ENCODE peak calls at places on chromosomes 5 and 9, in five cellular contexts. H is CD8-positive, alpha-beta memory T cell; P is body of pancreas; J is psoas muscle; W is cardiac fibroblast. R is an unnamed sample.
A peak's percentile ranks its signal among the peaks of the same experiment; 100 is the strongest.

GRCh38 chr5:143350790-143351603 is 52.5 kb downstream of the NR3C1 start:
- DNase-seq in H (no peak), P (no peak), J (no peak), W (peak; percentile 89), R (peak; percentile 12)

GRCh38 chr9:17134843-17135577 is at the start of gene CNTLN:
- DNase-seq in H (no peak), P (peak; percentile 93), J (peak; percentile 95), W (peak; percentile 92), R (peak; percentile 83)

GRCh38 chr5:179207920-179208705 is 137.1 kb downstream of the ADAMTS2 start:
- DNase-seq in H (no peak), P (no peak), J (peak; percentile 8), W (no peak), R (no peak)

GRCh38 chr9:123418052-123418430 is 62.0 kb downstream of the CRB2 start:
- DNase-seq in H (no peak), P (no peak), J (no peak), W (no peak), R (no peak)

GRCh38 chr5:110727025-110727314 is 499 bp upstream of the TMEM232 start:
- DNase-seq in H (no peak), P (no peak), J (no peak), W (no peak), R (no peak)

GRCh38 chr5:39905356-39905755 is 480.6 kb upstream of the DAB2 start:
- DNase-seq in H (no peak), P (peak; percentile 80), J (no peak), W (peak; percentile 25), R (no peak)

GRCh38 chr5:91006708-91007107 is 376.4 kb downstream of the ARRDC3 start:
- DNase-seq in H (no peak), P (peak; percentile 17), J (no peak), W (no peak), R (no peak)

GRCh38 chr9:120931278-120932085 is 4.9 kb upstream of the TRAF1 start:
- DNase-seq in H (peak; percentile 83), P (peak; percentile 48), J (no peak), W (peak; percentile 87), R (peak; percentile 64)

GRCh38 chr5:137870647-137871339 is 3.1 kb downstream of the MYOT start:
- DNase-seq in H (no peak), P (no peak), J (no peak), W (no peak), R (no peak)

GRCh38 chr5:15703901-15704300 is 203.9 kb downstream of the FBXL7 start:
- DNase-seq in H (no peak), P (no peak), J (no peak), W (no peak), R (no peak)

GRCh38 chr5:132498686-132499271 is 8.2 kb upstream of the IRF1 start:
- DNase-seq in H (no peak), P (no peak), J (no peak), W (no peak), R (no peak)

GRCh38 chr9:13707635-13708410 is 428.3 kb upstream of the MPDZ start:
- DNase-seq in H (no peak), P (no peak), J (no peak), W (peak; percentile 94), R (no peak)

GRCh38 chr5:173318338-173318737 is 9.9 kb downstream of the STC2 start:
- DNase-seq in H (no peak), P (no peak), J (no peak), W (no peak), R (no peak)

GRCh38 chr5:109388407-109388806 is 21.4 kb downstream of the PJA2 start:
- DNase-seq in H (no peak), P (no peak), J (no peak), W (peak; percentile 41), R (no peak)

GRCh38 chr5:145792840-145793239 is 42.3 kb downstream of the PRELID2 start:
- DNase-seq in H (no peak), P (no peak), J (no peak), W (no peak), R (no peak)

GRCh38 chr5:17000296-17000939 is 64.3 kb upstream of the MYO10 start:
- DNase-seq in H (no peak), P (no peak), J (no peak), W (peak; percentile 92), R (no peak)

GRCh38 chr5:116225318-116225717 is 140.5 kb downstream of the COMMD10 start:
- DNase-seq in H (no peak), P (no peak), J (no peak), W (peak; percentile 2), R (no peak)

GRCh38 chr9:20382460-20383071 is 239.7 kb downstream of the MLLT3 start:
- DNase-seq in H (no peak), P (no peak), J (no peak), W (peak; percentile 29), R (no peak)

GRCh38 chr9:76423216-76424177 is 29.3 kb upstream of the RFK start:
- DNase-seq in H (no peak), P (no peak), J (no peak), W (no peak), R (no peak)

GRCh38 chr9:122302541-122302940 is 37.9 kb downstream of the MRRF start:
- DNase-seq in H (no peak), P (no peak), J (no peak), W (no peak), R (no peak)

GRCh38 chr5:141338538-141339306 is at the start of gene PCDHGA2:
- DNase-seq in H (no peak), P (peak; percentile 37), J (no peak), W (peak; percentile 73), R (peak; percentile 65)

GRCh38 chr9:70412678-70413426 is 1.6 kb downstream of the KLF9 start:
- DNase-seq in H (peak; percentile 52), P (peak; percentile 92), J (peak; percentile 90), W (peak; percentile 85), R (peak; percentile 56)

GRCh38 chr9:70413427-70413797 is 1.0 kb downstream of the KLF9 start:
- DNase-seq in H (no peak), P (no peak), J (peak; percentile 85), W (no peak), R (peak; percentile 53)

GRCh38 chr9:70415476-70415875 is 1.0 kb upstream of the KLF9 start:
- DNase-seq in H (no peak), P (no peak), J (no peak), W (no peak), R (no peak)

GRCh38 chr9:70413798-70414775 is at the start of gene KLF9:
- DNase-seq in H (peak; percentile 97), P (peak; percentile 98), J (peak; percentile 95), W (peak; percentile 98), R (peak; percentile 92)

DNA sequence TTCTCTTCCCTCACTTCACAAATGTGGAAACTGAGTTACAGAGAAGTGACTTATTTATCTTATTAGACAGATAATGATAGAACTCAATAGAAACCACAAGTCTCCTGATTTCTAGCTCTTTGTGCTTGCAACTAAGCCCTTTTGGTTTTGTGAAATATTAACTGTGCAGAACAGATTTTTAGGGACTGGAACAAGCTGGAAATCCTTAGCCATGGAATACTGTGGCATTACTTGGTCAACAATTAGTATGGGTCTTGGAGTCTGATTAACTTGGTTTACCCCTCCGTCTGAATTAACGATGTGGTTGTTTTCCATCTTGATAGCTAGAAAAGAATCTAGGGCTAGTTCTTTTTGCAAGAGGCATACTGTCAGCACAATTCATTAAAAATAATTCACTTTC is 584 bp upstream of the KLF9 start:
- DNase-seq in H (no peak), P (no peak), J (no peak), W (no peak), R (no peak)
- H3K4me3 ChIP-seq in H (no peak overlapping the region), P (no peak overlapping the region), J (peak overlapping the region; percentile 84), W (peak overlapping the region; percentile 88), R (no peak overlapping the region)

DNA sequence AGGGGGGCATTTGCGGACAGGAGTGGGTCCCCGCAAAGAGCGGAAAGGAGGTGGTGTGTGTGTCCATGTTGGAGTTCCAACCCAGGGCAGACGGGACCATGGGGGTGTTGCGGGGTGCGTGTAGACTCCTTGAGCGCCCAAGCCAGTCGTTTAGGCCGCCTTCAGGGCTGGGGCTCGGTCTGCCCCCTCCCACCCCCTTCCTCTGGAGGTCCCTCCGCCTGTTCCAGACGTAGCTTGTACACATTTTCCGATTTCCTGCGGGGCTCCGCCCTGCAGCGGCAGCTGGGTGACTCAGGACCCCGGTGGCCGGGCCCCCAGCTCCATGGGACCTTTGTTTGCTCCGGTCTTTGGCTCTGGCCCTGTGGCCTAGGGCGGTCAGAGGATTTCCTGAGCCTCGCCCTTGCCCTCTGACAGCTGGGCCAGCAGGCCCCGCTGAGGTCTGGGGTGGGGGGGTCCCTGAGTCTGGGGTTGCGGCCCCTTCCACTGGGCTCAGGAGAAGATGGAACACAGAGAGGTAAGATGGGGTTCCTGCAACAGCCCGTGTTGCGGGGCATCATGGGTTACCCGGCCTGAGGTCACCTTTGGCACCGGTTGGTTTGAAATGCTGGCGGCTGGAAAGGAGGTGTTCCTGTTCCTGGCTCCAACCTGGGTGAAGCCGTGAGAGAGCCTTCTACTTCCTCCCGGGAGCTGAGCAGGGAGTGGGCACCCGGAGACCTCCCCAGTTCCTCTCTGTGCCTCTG is 1.5 kb downstream of the PKN3 start:
- DNase-seq in H (no peak), P (peak; percentile 31), J (peak; percentile 38), W (no peak), R (no peak)
- H3K4me3 ChIP-seq in H (peak overlapping the region; percentile 53), P (no peak overlapping the region), J (peak overlapping the region; percentile 84), W (peak overlapping the region; percentile 56), R (peak overlapping the region; percentile 82)

DNA sequence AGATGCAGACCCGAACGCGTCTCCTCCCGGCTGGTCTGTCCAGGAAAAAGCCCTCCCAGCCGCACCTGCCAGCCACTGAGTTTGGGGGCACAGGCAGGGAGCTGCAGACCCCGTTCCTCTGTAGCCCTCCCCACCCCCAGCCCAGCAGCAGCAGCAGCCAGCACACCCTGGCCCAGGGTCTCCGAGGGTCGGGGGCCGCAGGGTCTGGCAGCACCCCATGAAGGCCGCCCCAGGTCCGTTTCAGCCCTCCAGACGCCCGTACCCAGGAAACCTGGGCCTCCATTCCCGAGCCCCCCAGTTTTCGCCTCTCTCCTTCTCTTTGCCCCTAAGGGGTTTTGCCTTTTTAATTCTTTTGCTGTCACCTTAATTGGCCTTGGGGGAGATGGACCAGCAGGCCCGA is 19.7 kb downstream of the EXD3 start:
- DNase-seq in H (no peak), P (no peak), J (no peak), W (no peak), R (no peak)
- H3K4me3 ChIP-seq in H (no peak overlapping the region), P (no peak overlapping the region), J (no peak overlapping the region), W (no peak overlapping the region), R (no peak overlapping the region)

GRCh38 chr9:37034938-37035471 is 937 bp upstream of the PAX5 start:
- DNase-seq in H (no peak), P (no peak), J (no peak), W (no peak), R (no peak)

GRCh38 chr9:37034320-37034937 is 361 bp upstream of the PAX5 start:
- DNase-seq in H (no peak), P (no peak), J (no peak), W (no peak), R (no peak)

GRCh38 chr9:37032713-37033112 is 1.4 kb downstream of the PAX5 start:
- DNase-seq in H (no peak), P (no peak), J (no peak), W (no peak), R (no peak)

GRCh38 chr9:37033141-37033540 is 927 bp downstream of the PAX5 start:
- DNase-seq in H (no peak), P (no peak), J (no peak), W (no peak), R (no peak)

DNA sequence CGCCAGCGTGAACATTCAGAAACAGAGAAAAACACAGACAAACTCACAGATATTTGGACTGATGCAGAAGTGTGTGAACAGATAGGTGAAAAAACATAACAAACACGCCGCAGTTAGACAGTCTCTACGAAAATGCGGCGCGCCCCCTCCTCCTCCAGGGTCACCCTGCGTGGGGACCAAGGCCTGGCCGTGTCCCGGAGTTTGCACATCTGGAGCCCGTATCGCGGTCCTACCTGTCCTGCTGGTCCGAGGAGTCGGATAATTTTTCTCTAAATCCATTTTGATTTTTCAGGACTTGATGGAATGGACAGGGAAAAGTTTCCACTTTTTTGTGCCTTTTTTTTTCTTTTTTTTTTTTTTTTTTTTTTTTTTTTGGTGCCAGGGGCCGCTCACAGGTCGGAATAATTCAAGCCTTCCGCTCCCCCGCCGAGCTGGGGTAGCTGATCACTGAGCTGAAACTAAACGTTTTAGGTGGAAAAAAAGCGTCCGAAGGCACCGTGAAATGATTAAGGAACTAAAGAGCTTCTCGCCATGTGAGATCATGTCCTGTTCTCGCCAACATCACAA is at the start of gene PAX5:
- DNase-seq in H (no peak), P (no peak), J (no peak), W (no peak), R (peak; percentile 44)
- H3K4me3 ChIP-seq in H (no peak within 1 kb of the TSS), P (no peak within 1 kb of the TSS), J (peak within 1 kb of the TSS; percentile 54), W (no peak within 1 kb of the TSS), R (peak within 1 kb of the TSS; percentile 29)